ENCODE peak calls at places on chromosomes 11 and 22, in seven cellular contexts. Q is fibroblast of pulmonary artery, K is progenitor cell of endocrine pancreas, Z is foreskin fibroblast, A is adrenal gland, W is left ventricle myocardium inferior, E is astrocyte of the spinal cord. V is an unnamed sample.

GRCh38 chr11:8767466-8768142 is 85.0 kb downstream of the RPL27A start:
- DNase-seq in W (no peak), K (no peak), Z (peak), A (no peak), Q (no peak), E (peak), V (no peak)

GRCh38 chr11:110486176-110486575 is 56.4 kb downstream of the FDX1 start:
- DNase-seq in Q (no peak), W (no peak), A (no peak), E (no peak), Z (no peak), K (no peak), V (no peak)

GRCh38 chr22:27748355-27749168 is 53.0 kb downstream of the MN1 start:
- DNase-seq in W (no peak), K (no peak), A (no peak), E (peak), Z (peak), Q (peak), V (no peak)

GRCh38 chr11:104198576-104198975 is 34.6 kb upstream of the PDGFD start:
- DNase-seq in Q (peak), E (no peak), K (no peak), Z (peak), W (no peak), A (no peak), V (no peak)

GRCh38 chr22:26718905-26719304 is 61.5 kb downstream of the MIAT start:
- DNase-seq in Z (peak), E (peak), K (no peak), Q (peak), A (no peak), W (no peak), V (no peak)

GRCh38 chr11:16867097-16867496 is 128.7 kb downstream of the C11orf58 start:
- DNase-seq in Q (no peak), W (no peak), E (no peak), A (no peak), K (no peak), Z (no peak), V (no peak)

GRCh38 chr11:34417203-34417602 is 21.5 kb upstream of the CAT start:
- DNase-seq in K (no peak), Q (no peak), E (no peak), Z (no peak), W (no peak), A (no peak), V (no peak)

GRCh38 chr11:114399903-114400221 is 449 bp downstream of the C11orf71 start:
- DNase-seq in K (peak), A (no peak), Z (no peak), W (no peak), E (no peak), Q (no peak), V (no peak)

GRCh38 chr11:128036556-128037093 is 550.7 kb downstream of the ETS1 start:
- DNase-seq in Q (no peak), A (no peak), E (no peak), K (no peak), W (no peak), Z (peak), V (no peak)

GRCh38 chr11:128040603-128041002 is 546.8 kb downstream of the ETS1 start:
- DNase-seq in W (no peak), E (no peak), Q (peak), Z (peak), A (no peak), K (no peak), V (no peak)

GRCh38 chr11:128042290-128042751 is 545.0 kb downstream of the ETS1 start:
- DNase-seq in W (no peak), Z (no peak), Q (no peak), E (no peak), K (no peak), A (no peak), V (no peak)

GRCh38 chr11:128036006-128036405 is 551.4 kb downstream of the ETS1 start:
- DNase-seq in E (no peak), Z (no peak), A (no peak), Q (no peak), K (no peak), W (no peak), V (no peak)

DNA sequence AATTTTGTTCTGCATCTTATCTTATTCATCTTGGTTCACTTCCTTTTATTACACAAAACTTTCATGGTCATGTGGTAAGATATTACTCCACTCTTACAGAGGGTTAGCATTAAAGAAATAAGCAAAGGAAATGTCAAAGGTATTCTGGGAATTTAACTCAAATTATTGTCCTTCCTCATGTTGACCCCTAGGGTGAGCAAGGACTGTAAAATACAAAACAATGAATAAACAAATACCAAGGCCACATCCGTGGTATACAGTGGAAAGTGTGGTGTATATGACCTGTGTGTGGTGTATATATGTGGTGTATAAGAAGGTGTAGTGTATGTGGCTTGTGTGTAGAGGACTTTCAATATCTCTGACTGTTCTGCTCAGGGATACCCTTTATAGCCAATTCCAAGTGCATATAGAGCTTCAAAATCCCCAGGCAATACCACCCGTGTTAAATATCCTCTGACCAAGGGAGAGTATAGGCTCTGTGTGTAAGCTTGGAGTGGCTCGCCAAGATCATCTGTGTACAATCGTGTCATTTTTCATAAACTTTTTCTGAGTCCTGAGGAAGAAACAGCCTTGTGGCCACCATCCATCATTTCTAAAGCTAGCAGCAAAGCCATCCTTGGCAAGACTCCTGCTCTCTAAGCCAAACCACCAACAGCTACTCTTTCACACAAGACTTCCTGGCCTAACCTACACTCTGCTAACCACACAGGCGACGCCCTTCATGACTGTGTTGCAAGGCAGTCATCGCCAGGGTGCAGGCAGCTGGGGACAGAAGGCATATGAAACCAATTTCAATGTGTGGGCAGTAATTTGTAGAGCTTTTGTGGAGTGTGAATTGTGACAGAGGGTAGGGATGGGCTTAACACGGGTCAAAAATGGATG is 548.0 kb downstream of the ETS1 start:
- DNase-seq in K (no peak), Z (peak), W (no peak), E (peak), Q (peak), A (no peak), V (no peak)
- TF ChIP-seq CTCF in K (peak), Z (no peak), W (no peak), E (peak), Q (peak), A (no peak), V (no peak)

GRCh38 chr11:25961539-25961938 is 370.4 kb upstream of the ANO3 start:
- DNase-seq in Z (no peak), E (no peak), K (no peak), Q (no peak), A (no peak), W (no peak), V (no peak)
- TF ChIP-seq CTCF in Z (no peak), E (no peak), K (peak), Q (no peak), A (no peak), W (peak), V (no peak)

GRCh38 chr22:35138521-35138920 is 72.6 kb downstream of the ISX start:
- DNase-seq in E (no peak), Z (no peak), W (no peak), A (no peak), K (no peak), Q (no peak), V (no peak)

GRCh38 chr22:35135165-35135564 is 69.2 kb downstream of the ISX start:
- DNase-seq in Q (no peak), W (no peak), Z (no peak), E (no peak), A (no peak), K (no peak), V (no peak)

GRCh38 chr22:35140879-35141745 is 75.2 kb downstream of the ISX start:
- DNase-seq in K (no peak), A (no peak), Q (no peak), W (no peak), E (no peak), Z (no peak), V (no peak)
- TF ChIP-seq CTCF in K (peak), A (no peak), Q (no peak), W (no peak), E (no peak), Z (no peak), V (no peak)

DNA sequence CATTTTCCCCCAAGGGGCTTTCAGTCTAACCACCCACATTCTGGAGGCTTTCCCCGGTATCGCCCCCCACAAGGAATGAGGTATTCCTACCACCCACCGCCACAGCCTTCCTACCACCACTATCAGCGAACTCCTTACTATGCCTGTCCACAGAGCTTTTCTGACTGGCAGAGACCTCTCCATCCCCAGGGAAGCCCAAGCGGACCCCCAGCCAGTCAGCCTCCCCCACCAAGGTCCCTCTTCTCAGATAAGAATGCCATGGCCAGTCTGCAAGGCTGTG is 14.6 kb upstream of the SLC25A18 start:
- DNase-seq in E (no peak), Q (no peak), Z (no peak), W (no peak), A (no peak), K (no peak), V (no peak)
- TF ChIP-seq CTCF in E (no peak), Q (no peak), Z (no peak), W (no peak), A (no peak), K (no peak), V (no peak)

DNA sequence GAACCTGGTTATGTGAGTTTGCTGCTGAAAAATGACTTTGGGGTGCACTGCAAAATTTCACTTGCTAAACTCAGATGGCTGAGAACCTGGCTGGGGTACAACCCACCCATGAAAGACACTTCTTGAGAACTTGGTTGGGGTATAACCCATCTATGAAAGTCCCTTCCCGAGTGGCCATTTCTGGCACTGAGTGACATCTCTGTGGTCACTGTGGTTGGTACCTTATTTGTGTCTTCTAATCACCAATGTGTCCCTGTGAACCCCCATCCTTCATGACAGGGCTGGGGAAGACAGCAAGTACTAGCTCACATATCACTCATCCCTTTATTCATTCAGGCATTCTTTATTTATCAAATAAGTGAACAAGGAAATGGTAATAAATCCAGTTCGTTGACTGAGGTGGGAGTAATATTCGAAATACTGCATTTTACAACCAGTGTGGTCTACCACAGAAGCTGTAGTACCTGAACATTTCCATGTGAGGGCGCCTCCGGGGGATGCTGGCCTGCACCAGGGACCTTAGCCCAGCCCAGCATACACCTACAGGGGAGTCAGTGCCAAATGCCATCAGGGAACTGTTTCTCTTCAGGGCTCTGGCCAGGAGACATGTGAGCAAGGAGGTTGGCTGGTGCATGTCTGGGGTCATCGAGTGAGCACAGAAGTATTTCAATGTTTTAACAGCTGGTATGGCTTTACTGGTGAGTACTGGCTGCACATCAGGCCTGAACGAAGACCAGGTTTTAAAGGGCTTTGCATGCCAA is 122.1 kb downstream of the CSNK2A3 start:
- DNase-seq in Q (no peak), A (no peak), E (no peak), W (no peak), K (no peak), Z (no peak), V (no peak)
- TF ChIP-seq CTCF in Q (peak), A (no peak), E (peak), W (peak), K (peak), Z (peak), V (no peak)

GRCh38 chr22:36806824-36807223 is 10.0 kb downstream of the PVALB start:
- DNase-seq in Q (peak), K (no peak), W (no peak), E (no peak), Z (no peak), A (no peak), V (no peak)
- TF ChIP-seq CTCF in Q (no peak), K (no peak), W (no peak), E (no peak), Z (no peak), A (no peak), V (no peak)

GRCh38 chr11:12917830-12918229 is 91.3 kb upstream of the RASSF10 start:
- DNase-seq in Z (no peak), Q (no peak), E (no peak), K (no peak), W (no peak), A (no peak), V (no peak)

GRCh38 chr11:12909866-12910265 is 99.2 kb upstream of the RASSF10 start:
- DNase-seq in Z (peak), A (no peak), E (no peak), Q (no peak), W (no peak), K (no peak), V (no peak)

GRCh38 chr11:12918667-12919066 is 90.4 kb upstream of the RASSF10 start:
- DNase-seq in W (no peak), Q (no peak), Z (no peak), K (no peak), E (no peak), A (no peak), V (no peak)

GRCh38 chr11:12915093-12915492 is 94.0 kb upstream of the RASSF10 start:
- DNase-seq in A (no peak), K (no peak), W (no peak), E (no peak), Q (no peak), Z (no peak), V (no peak)

DNA sequence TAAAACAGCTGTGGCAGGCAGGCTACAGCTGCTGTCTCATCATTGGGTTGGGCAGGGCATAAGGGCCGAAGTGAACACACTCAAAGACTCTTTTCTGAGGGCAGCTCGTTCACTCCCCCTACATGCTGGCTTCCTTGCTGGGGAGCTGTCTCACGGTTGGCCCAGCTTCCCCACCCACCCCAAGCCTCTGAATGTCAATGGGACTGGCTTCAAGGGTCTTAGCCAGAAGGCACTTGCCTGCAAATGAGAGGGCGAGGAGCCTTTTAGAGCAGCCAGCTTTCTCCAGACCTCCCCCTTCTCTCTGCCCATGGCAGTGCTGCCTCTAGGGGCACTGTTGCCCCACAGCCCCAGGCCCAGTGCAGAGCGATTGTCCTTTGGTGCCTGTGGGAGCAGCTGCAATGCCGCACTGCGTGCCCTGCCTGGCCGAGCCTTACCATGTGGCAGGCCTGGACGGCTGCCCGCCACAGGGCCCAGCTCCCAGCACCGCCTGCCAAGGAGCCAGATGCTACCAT is 94.7 kb upstream of the RASSF10 start:
- DNase-seq in W (peak), Z (peak), A (no peak), Q (peak), K (peak), E (peak), V (no peak)
- TF ChIP-seq CTCF in W (peak), Z (peak), A (no peak), Q (peak), K (peak), E (peak), V (no peak)

GRCh38 chr22:17638182-17638431 is 450 bp upstream of the BCL2L13 start:
- DNase-seq in E (no peak), A (no peak), Z (no peak), K (no peak), Q (no peak), W (no peak), V (no peak)

GRCh38 chr22:17637490-17638181 is 921 bp upstream of the BCL2L13 start:
- DNase-seq in Q (no peak), E (no peak), W (no peak), K (no peak), Z (peak), A (no peak), V (no peak)

GRCh38 chr22:17633998-17634323 is 4.6 kb upstream of the BCL2L13 start:
- DNase-seq in K (no peak), A (no peak), E (no peak), Z (no peak), W (no peak), Q (no peak), V (no peak)

GRCh38 chr22:17634696-17635095 is 3.9 kb upstream of the BCL2L13 start:
- DNase-seq in K (no peak), A (no peak), Q (peak), E (no peak), Z (no peak), W (no peak), V (no peak)

DNA sequence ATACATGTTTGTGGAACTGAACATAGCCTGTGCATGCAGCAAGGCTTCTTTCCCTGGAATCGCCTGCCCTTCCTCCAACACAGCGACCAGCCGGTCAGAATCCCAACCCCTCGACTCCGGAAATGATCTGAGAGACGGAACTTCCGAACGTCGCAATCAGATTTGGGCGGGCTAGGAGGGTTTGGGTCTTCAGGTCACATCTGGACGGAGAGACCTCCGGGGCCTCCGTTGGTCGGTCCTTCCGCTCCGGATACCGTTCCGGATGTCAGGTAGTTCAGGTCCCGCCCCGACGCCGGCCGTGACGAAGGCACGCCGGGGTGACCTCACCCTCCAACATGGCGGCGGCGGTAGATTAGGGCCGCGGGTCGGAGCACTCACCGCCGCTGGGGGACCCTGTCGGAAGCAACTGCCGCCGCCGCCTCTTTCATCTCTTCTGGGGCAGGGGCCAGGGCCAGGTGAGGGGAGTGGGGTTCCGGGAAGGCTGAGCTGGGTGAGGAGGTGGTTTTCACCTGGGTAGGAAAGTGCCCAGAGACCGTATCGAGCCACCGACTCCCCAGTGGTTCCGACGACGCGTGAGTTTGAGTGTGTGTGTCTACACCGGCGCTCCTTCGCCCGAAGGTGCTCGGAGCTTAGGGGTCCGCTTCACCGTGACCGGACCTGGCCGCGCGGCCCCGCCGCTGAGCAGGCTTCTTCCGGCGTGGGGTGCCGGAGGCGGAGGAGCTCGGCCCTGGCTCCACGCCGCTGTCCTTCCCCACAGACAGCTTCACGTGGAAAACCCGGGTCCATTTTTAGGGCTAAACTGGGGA is at the start of gene BCL2L13:
- DNase-seq in E (peak), A (peak), K (peak), W (peak), Z (peak), Q (peak), V (peak)
- TF ChIP-seq CTCF in E (no peak), A (no peak), K (no peak), W (no peak), Z (no peak), Q (no peak), V (no peak)

DNA sequence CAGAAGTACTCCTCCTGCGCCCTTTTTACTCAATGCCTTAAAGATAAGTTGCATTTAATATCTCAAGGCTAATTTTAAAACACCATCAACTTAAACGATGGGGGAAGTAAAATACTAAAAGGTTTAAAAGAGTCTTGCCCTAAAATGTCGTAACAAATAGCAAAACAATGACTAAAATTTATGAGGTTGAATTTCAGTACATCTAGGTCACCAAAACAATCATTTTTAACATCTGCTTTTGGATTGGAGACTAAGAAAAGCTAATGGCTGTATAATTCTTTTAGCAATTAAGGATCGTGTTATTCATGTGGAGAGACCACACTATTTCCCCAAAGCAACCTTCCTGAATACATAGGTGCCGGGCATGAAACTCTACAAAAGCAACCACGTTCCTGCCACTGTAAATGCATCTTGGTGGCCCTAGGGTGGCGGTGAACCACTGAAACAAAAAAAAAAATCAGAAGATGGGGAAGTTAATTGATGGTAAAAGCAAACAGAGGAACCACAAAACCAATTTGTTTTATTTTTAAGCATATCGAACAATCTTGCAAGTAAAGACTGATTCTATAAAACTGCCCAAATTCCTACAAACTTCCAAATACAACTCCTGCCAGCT is 45.8 kb downstream of the CELF1 start:
- DNase-seq in E (no peak), K (no peak), W (no peak), Z (peak), Q (no peak), A (no peak), V (no peak)
- TF ChIP-seq CTCF in E (no peak), K (no peak), W (no peak), Z (no peak), Q (no peak), A (no peak), V (no peak)

GRCh38 chr11:73565804-73566203 is 32.1 kb downstream of the FAM168A start:
- DNase-seq in Z (no peak), K (no peak), Q (no peak), A (no peak), W (no peak), E (no peak), V (no peak)
- TF ChIP-seq CTCF in Z (no peak), K (no peak), Q (no peak), A (no peak), W (no peak), E (no peak), V (no peak)

V was measured in activated B cell treated with CpG ODN at 0.5 μM for 24 hours.